ENCODE peak calls at places on chromosomes 7 and 10, in four cellular contexts. J is K562, Z is GM12891, E is GM12878. T is an unnamed sample.

GRCh38 chr7:151485006-151485732 is 34.5 kb downstream of the RHEB start:
- DNase-seq in J (peak), Z (no peak), E (no peak), T (no peak)

GRCh38 chr7:116674508-116675173 is 2.6 kb downstream of the MET start:
- DNase-seq in J (no peak), Z (no peak), E (no peak), T (no peak)

GRCh38 chr10:76937056-76937665 is 700.4 kb downstream of the KCNMA1 start:
- DNase-seq in J (no peak), Z (no peak), E (no peak), T (no peak)

GRCh38 chr10:88913803-88914202 is 33.8 kb downstream of the STAMBPL1 start:
- DNase-seq in J (no peak), Z (no peak), E (no peak), T (no peak)

GRCh38 chr10:13268841-13269240 is 31.0 kb downstream of the PHYH start:
- DNase-seq in J (peak), Z (no peak), E (no peak), T (no peak)

GRCh38 chr7:150979706-150980390 is 1.7 kb upstream of the KCNH2 start:
- DNase-seq in J (no peak), Z (no peak), E (no peak), T (no peak)

GRCh38 chr7:28957064-28957821 is 887 bp downstream of the TRIL start:
- DNase-seq in J (no peak), Z (peak), E (no peak), T (peak)

GRCh38 chr7:28592861-28593260 is 180.5 kb downstream of the CREB5 start:
- DNase-seq in J (no peak), Z (no peak), E (no peak), T (no peak)

GRCh38 chr7:93044147-93044810 is 73.5 kb downstream of the SAMD9 start:
- DNase-seq in J (no peak), Z (no peak), E (no peak), T (no peak)

GRCh38 chr7:106367018-106367420 is 82.2 kb upstream of the NAMPT start:
- DNase-seq in J (peak), Z (no peak), E (no peak), T (no peak)

GRCh38 chr10:48606530-48607355 is 1.9 kb upstream of the ARHGAP22 start:
- DNase-seq in J (no peak), Z (no peak), E (no peak), T (no peak)

GRCh38 chr10:69873141-69873540 is 71.4 kb downstream of the COL13A1 start:
- DNase-seq in J (no peak), Z (no peak), E (no peak), T (no peak)

GRCh38 chr10:91198781-91199180 is 21.7 kb upstream of the PCGF5 start:
- DNase-seq in J (no peak), Z (no peak), E (peak), T (no peak)

GRCh38 chr10:75939541-75939940 is 508.1 kb downstream of the LRMDA start:
- DNase-seq in J (no peak), Z (no peak), E (no peak), T (no peak)

GRCh38 chr7:87219545-87220025 is at the start of gene TMEM243:
- DNase-seq in J (peak), Z (peak), E (peak), T (peak)

GRCh38 chr7:30867483-30867882 is 44.2 kb upstream of the AQP1 start:
- DNase-seq in J (no peak), Z (no peak), E (no peak), T (no peak)

GRCh38 chr7:143898810-143899209 is 3.2 kb downstream of the TCAF1 start:
- DNase-seq in J (no peak), Z (no peak), E (no peak), T (no peak)

GRCh38 chr7:132783824-132784223 is 207.6 kb upstream of the PLXNA4 start:
- DNase-seq in J (no peak), Z (no peak), E (no peak), T (no peak)

GRCh38 chr10:114996542-114996941 is 58.5 kb downstream of the TRUB1 start:
- DNase-seq in J (no peak), Z (no peak), E (no peak), T (no peak)

GRCh38 chr7:30177186-30177585 is 42.4 kb downstream of the MTURN start:
- DNase-seq in J (no peak), Z (no peak), E (no peak), T (no peak)

GRCh38 chr10:102342462-102342861 is 53.0 kb upstream of the NFKB2 start:
- DNase-seq in J (no peak), Z (no peak), E (no peak), T (no peak)
- TF ChIP-seq TAF1 in J (no peak), Z (no peak), E (no peak), T (no peak)

GRCh38 chr10:71965623-71966022 is 1.4 kb downstream of the CHST3 start:
- DNase-seq in J (no peak), Z (no peak), E (no peak), T (no peak)
- TF ChIP-seq POLR2AphosphoS5 in J (no peak), Z (no peak), E (no peak), T (no peak)

GRCh38 chr10:53453196-53453595 is 680.6 kb upstream of the MBL2 start:
- DNase-seq in J (no peak), Z (no peak), E (no peak), T (no peak)
- TF ChIP-seq TAF1 in J (no peak), Z (no peak), E (no peak), T (no peak)

GRCh38 chr10:61899663-61899996 is 1.9 kb upstream of the ARID5B start:
- DNase-seq in J (no peak), Z (no peak), E (no peak), T (no peak)
- TF ChIP-seq POLR2AphosphoS5 in J (no peak), Z (no peak), E (no peak), T (no peak)

DNA sequence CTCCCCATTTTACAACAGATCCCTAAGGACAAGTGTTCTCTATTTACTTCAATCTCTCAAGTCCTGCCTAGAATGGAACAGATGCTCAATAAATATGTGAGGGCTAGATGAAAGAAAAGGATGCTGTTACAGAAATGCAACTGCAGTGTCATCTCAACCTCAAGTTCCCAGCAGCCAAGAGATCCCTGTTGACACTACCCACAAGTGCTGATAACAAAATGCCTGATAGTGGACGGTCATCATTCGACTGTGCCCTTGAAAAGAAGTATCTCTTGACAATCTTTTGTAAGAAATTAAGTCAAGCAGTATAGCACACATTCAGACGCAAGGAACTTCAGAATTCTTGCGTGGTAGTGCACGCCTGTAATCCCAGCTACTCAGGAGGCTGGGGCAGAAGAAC is 133.2 kb downstream of the PARD3 start:
- DNase-seq in J (no peak), Z (no peak), E (no peak), T (no peak)
- TF ChIP-seq TAF1 in J (no peak), Z (no peak), E (no peak), T (no peak)

DNA sequence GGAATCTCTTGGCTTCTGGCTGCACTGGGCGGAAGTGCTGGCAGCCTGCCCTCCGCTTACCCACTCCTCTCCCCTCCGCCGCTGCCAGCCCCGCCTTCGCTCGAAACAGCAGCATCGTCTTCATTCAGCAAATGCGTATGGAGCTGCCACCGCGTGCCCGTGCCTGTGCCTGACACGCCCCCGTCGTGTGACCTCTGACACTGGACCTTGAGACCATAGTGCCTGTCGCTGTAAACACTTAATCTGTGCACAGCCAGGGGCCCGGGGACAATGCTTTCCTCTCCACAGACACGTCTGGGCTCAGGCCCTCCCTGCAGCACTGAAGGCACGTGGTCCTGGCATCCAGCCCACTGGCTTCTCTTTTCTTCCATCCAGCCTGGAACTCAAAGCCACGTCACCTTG is 174.3 kb upstream of the PPP2R2D start:
- DNase-seq in J (no peak), Z (no peak), E (no peak), T (no peak)
- TF ChIP-seq POLR2AphosphoS5 in J (no peak), Z (no peak), E (no peak), T (no peak)

DNA sequence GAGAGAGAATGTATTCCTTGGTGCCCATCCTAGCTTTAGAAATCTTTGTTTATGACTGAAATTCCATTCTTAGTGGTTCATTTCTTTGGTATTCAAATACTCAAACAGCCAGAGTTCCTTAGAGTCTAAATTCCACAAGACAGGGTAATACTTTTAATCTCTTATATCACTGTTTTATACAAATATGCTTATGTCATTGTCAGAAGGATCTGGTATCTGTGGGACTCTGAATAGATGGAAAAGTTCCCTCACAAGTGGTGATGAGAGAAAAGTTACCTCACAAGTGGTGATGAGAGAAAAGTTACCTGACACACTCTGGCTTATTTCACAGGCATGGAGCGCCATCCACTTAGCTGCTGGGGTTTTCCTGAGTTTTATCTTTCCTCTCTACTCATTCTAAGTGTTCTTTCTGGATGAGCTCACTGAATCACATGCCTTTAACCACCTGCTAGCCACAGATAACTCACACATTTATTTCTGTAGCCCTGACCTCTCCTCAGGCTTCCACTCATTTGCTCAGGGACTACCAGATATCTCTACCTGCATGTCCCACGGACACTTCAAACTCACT is 784.0 kb downstream of the SUGCT start:
- DNase-seq in J (no peak), Z (no peak), E (no peak), T (no peak)
- TF ChIP-seq TAF1 in J (no peak), Z (no peak), E (no peak), T (no peak)

GRCh38 chr7:100472854-100473499 is 6.0 kb downstream of the TSC22D4 start:
- DNase-seq in J (peak), Z (no peak), E (no peak), T (no peak)

GRCh38 chr7:100471021-100471420 is 7.0 kb upstream of the SPACDR start:
- DNase-seq in J (no peak), Z (no peak), E (no peak), T (no peak)

GRCh38 chr7:100469227-100470044 is 5.4 kb upstream of the SPACDR start:
- DNase-seq in J (peak), Z (peak), E (no peak), T (peak)

GRCh38 chr7:100475549-100475948 is 3.5 kb downstream of the TSC22D4 start:
- DNase-seq in J (peak), Z (no peak), E (no peak), T (no peak)

DNA sequence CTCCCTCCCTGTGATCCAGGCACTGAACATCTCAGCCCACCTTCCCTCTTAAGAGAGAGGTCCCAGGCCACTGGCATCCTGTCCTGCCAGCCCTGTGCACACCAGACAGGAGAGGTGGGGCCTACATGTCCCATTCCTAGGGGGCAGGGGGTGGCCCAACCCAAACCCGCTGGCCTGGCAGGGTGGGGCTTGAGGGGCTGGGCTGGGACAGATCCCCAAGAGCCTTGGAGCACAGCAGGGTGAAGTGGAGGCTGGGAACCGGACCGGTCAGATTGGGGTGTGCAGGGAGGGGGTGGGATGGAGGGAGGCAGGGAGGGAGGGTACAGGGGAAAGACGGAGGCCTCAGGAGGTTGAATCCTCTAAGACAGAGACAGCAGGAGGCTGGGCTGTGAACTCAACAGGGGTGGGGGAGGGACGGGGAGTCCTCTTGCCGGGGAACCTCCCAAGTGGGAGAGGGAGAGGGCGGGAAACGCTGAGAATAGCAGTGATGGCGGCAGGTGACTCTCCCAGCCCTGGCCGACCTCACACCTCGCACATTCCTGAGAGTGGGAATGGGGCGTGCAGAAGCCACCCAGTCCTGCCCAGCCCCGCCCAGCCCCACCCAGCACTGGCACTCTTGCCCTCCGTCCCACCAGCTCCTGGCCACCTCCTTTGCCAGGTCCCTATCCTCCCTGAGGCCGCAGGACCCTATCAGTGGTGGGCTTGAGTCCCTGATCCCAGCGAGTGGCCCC is 6.7 kb downstream of the TSC22D4 start:
- DNase-seq in J (no peak), Z (no peak), E (no peak), T (no peak)
- TF ChIP-seq POLR2AphosphoS5 in J (no peak), Z (no peak), E (no peak), T (no peak)